ENCODE peak calls at places on chromosomes 4 and X, in seven cellular contexts. R is activated B cell treated with CpG ODN at 0.5 μM for 24 hours, J is left cardiac atrium, U is NCI-H2029 treated with DMSO at 0.1 percent for 48 hours, X is AG04449, G is OCI-LY7, E is astrocyte of the hippocampus. I is an unnamed sample.

GRCh38 chr4:81470456-81471327 is 1.0 kb downstream of the RASGEF1B start:
- DNase-seq in R (peak), X (no peak), G (peak), E (peak), J (peak), U (peak), I (peak)

GRCh38 chr4:5524900-5525299 is 183.5 kb downstream of the EVC2 start:
- DNase-seq in J (peak), U (peak), X (peak), E (peak), G (no peak), R (no peak), I (no peak)

GRCh38 chrX:130028196-130028595 is 45.8 kb downstream of the BCORL1 start:
- DNase-seq in U (no peak), R (peak), G (peak), X (no peak), J (peak), E (peak), I (peak)

GRCh38 chr4:151721466-151721865 is 39.3 kb downstream of the GATB start:
- DNase-seq in R (no peak), G (no peak), U (no peak), X (no peak), J (no peak), E (no peak), I (no peak)

GRCh38 chrX:154295664-154296310 is at the start of gene TKTL1:
- DNase-seq in R (no peak), X (no peak), J (peak), E (no peak), U (no peak), G (no peak), I (no peak)

GRCh38 chrX:150308532-150309157 is 54.5 kb upstream of the MAMLD1 start:
- DNase-seq in J (no peak), X (no peak), G (no peak), U (no peak), R (no peak), E (no peak), I (no peak)

GRCh38 chr4:141807073-141807472 is 170.7 kb downstream of the IL15 start:
- DNase-seq in U (no peak), X (no peak), J (no peak), R (no peak), E (peak), G (no peak), I (peak)

GRCh38 chr4:24118031-24118430 is 228.2 kb upstream of the PPARGC1A start:
- DNase-seq in J (no peak), E (no peak), G (no peak), U (no peak), R (no peak), X (no peak), I (no peak)

GRCh38 chr4:99816611-99817309 is at the start of gene DAPP1:
- DNase-seq in E (no peak), U (no peak), G (peak), R (peak), J (no peak), X (no peak), I (peak)

GRCh38 chr4:30721353-30722091 is 1.4 kb downstream of the PCDH7 start:
- DNase-seq in X (no peak), U (no peak), E (peak), R (no peak), G (no peak), J (peak), I (peak)

GRCh38 chr4:62133498-62133897 is 933.4 kb downstream of the ADGRL3 start:
- DNase-seq in X (no peak), R (no peak), G (no peak), U (no peak), J (no peak), E (no peak), I (no peak)

GRCh38 chr4:4990329-4990728 is 28.9 kb downstream of the CYTL1 start:
- DNase-seq in R (no peak), J (peak), X (no peak), E (no peak), U (no peak), G (no peak), I (no peak)

GRCh38 chrX:134520860-134521390 is 61.0 kb downstream of the HPRT1 start:
- DNase-seq in E (peak), X (no peak), R (no peak), G (peak), J (no peak), U (peak), I (peak)

GRCh38 chrX:24150051-24150790 is 692 bp downstream of the ZFX start:
- DNase-seq in E (peak), G (peak), R (peak), U (no peak), J (peak), X (no peak), I (peak)

GRCh38 chrX:141467442-141467841 is 117.1 kb downstream of the SPANXA1 start:
- DNase-seq in E (no peak), U (no peak), J (no peak), X (no peak), G (no peak), R (no peak), I (peak)

GRCh38 chr4:152073738-152074137 is 312.9 kb upstream of the GATB start:
- DNase-seq in X (no peak), R (no peak), J (peak), U (no peak), G (no peak), E (peak), I (peak)

GRCh38 chrX:12032082-12032481 is 106.2 kb upstream of the FRMPD4 start:
- DNase-seq in U (no peak), E (no peak), R (no peak), G (no peak), J (no peak), X (no peak), I (no peak)

GRCh38 chr4:44662623-44663006 is 11.2 kb upstream of the YIPF7 start:
- DNase-seq in G (no peak), X (no peak), J (no peak), E (no peak), R (no peak), U (no peak), I (no peak)

GRCh38 chr4:101163936-101164335 is 183.4 kb downstream of the PPP3CA start:
- DNase-seq in J (no peak), E (no peak), R (no peak), X (no peak), G (no peak), U (no peak), I (peak)

GRCh38 chr4:109113511-109113910 is 188.9 kb downstream of the COL25A1 start:
- DNase-seq in U (no peak), X (peak), R (no peak), G (no peak), J (no peak), E (no peak), I (no peak)

GRCh38 chr4:34193451-34194154 is 2050.7 kb downstream of the ARAP2 start:
- DNase-seq in R (no peak), J (no peak), E (peak), X (no peak), G (no peak), U (no peak), I (peak)

GRCh38 chrX:38839944-38840343 is 38.7 kb downstream of the MID1IP1 start:
- DNase-seq in E (no peak), X (no peak), R (no peak), J (no peak), U (no peak), G (no peak), I (no peak)

GRCh38 chrX:40083120-40083978 is 14.4 kb downstream of the BCOR start:
- DNase-seq in J (no peak), X (no peak), G (no peak), R (peak), U (no peak), E (peak), I (no peak)

GRCh38 chr4:81136161-81136910 is 78.7 kb downstream of the PRKG2 start:
- DNase-seq in U (no peak), E (peak), G (no peak), R (no peak), J (no peak), X (peak), I (no peak)

GRCh38 chrX:71053217-71053621 is 14.9 kb downstream of the SNX12 start:
- DNase-seq in R (no peak), X (no peak), U (no peak), G (no peak), E (peak), J (peak), I (peak)

GRCh38 chr4:53477038-53477565 is 99.7 kb downstream of the FIP1L1 start:
- DNase-seq in U (no peak), X (no peak), R (no peak), E (no peak), G (no peak), J (no peak), I (peak)

GRCh38 chrX:44105228-44105913 is 132.2 kb upstream of the NDP start:
- DNase-seq in U (no peak), G (no peak), X (no peak), E (no peak), R (no peak), J (no peak), I (no peak)

GRCh38 chr4:142614621-142615323 is 231.3 kb downstream of the INPP4B start:
- DNase-seq in E (no peak), R (no peak), U (no peak), G (no peak), X (peak), J (no peak), I (no peak)

GRCh38 chrX:72001471-72001870 is 90.8 kb downstream of the NHSL2 start:
- DNase-seq in J (no peak), X (no peak), R (no peak), U (no peak), E (no peak), G (no peak), I (no peak)

I was measured in epithelial cell of esophagus.